ENCODE peak calls at places on chromosome 15, in ten cellular contexts. P is effector CD4-positive, alpha-beta T cell; I is NCI-H1930; G is Panc1; V is dorsolateral prefrontal cortex; U is mesothelial cell of epicardium; A is cardiac fibroblast; L is lung microvascular endothelial cell; F is fibroblast of gingiva; W is iPS DF 6.9. K is an unnamed sample.

GRCh38 chr15:50542051-50542450 is 4.4 kb downstream of the USP50 start:
- DNase-seq in P (no peak), I (no peak), G (no peak), V (no peak), U (no peak), A (peak), L (no peak), F (peak), W (no peak), K (no peak)

GRCh38 chr15:64892850-64893403 is 18.8 kb upstream of the ANKDD1A start:
- DNase-seq in P (no peak), I (no peak), G (no peak), V (no peak), U (no peak), A (no peak), L (no peak), F (no peak), W (no peak), K (no peak)

GRCh38 chr15:84929795-84930371 is 45.4 kb downstream of the SLC28A1 start:
- DNase-seq in P (no peak), I (no peak), G (no peak), V (no peak), U (peak), A (peak), L (peak), F (no peak), W (no peak), K (peak)

GRCh38 chr15:89203705-89204273 is 17.6 kb downstream of the RLBP1 start:
- DNase-seq in P (no peak), I (no peak), G (no peak), V (no peak), U (no peak), A (no peak), L (no peak), F (no peak), W (no peak), K (no peak)

GRCh38 chr15:74500401-74500800 is 39.4 kb upstream of the UBL7 start:
- DNase-seq in P (no peak), I (no peak), G (no peak), V (no peak), U (no peak), A (no peak), L (no peak), F (no peak), W (no peak), K (no peak)

GRCh38 chr15:72285927-72286516 is 13.7 kb upstream of the PARP6 start:
- DNase-seq in P (peak), I (no peak), G (peak), V (no peak), U (no peak), A (peak), L (peak), F (peak), W (peak), K (peak)

GRCh38 chr15:70902105-70902504 is 9.5 kb downstream of the LRRC49 start:
- DNase-seq in P (no peak), I (no peak), G (no peak), V (no peak), U (no peak), A (peak), L (no peak), F (peak), W (no peak), K (peak)

GRCh38 chr15:79863886-79864285 is 32.9 kb downstream of the MTHFS start:
- DNase-seq in P (no peak), I (no peak), G (no peak), V (no peak), U (no peak), A (no peak), L (no peak), F (no peak), W (no peak), K (no peak)

GRCh38 chr15:51751687-51752683 is 588 bp downstream of the TMOD2 start:
- DNase-seq in P (no peak), I (no peak), G (no peak), V (peak), U (peak), A (peak), L (peak), F (peak), W (no peak), K (peak)

GRCh38 chr15:40150163-40150925 is 10.5 kb upstream of the BUB1B start:
- DNase-seq in P (no peak), I (no peak), G (no peak), V (no peak), U (peak), A (peak), L (peak), F (peak), W (no peak), K (peak)

GRCh38 chr15:80823995-80824394 is 44.8 kb downstream of the CEMIP start:
- DNase-seq in P (no peak), I (no peak), G (no peak), V (no peak), U (no peak), A (no peak), L (no peak), F (no peak), W (no peak), K (no peak)

GRCh38 chr15:89874926-89875564 is 18.7 kb downstream of the AP3S2 start:
- DNase-seq in P (peak), I (peak), G (peak), V (peak), U (peak), A (peak), L (peak), F (peak), W (no peak), K (peak)

GRCh38 chr15:96474274-96474673 is 143.8 kb downstream of the NR2F2 start:
- DNase-seq in P (no peak), I (no peak), G (no peak), V (no peak), U (no peak), A (no peak), L (no peak), F (no peak), W (no peak), K (no peak)

GRCh38 chr15:98684995-98685525 is 36.7 kb downstream of the IGF1R start:
- DNase-seq in P (no peak), I (no peak), G (no peak), V (no peak), U (no peak), A (no peak), L (no peak), F (no peak), W (no peak), K (no peak)

GRCh38 chr15:50083424-50084025 is 35.5 kb downstream of the ATP8B4 start:
- DNase-seq in P (no peak), I (no peak), G (no peak), V (no peak), U (no peak), A (no peak), L (no peak), F (no peak), W (no peak), K (no peak)

GRCh38 chr15:62952969-62953368 is 89.6 kb upstream of the TPM1 start:
- DNase-seq in P (no peak), I (no peak), G (no peak), V (no peak), U (no peak), A (no peak), L (no peak), F (no peak), W (no peak), K (no peak)

GRCh38 chr15:91223902-91224301 is 123.8 kb downstream of the SV2B start:
- DNase-seq in P (no peak), I (no peak), G (no peak), V (no peak), U (no peak), A (no peak), L (peak), F (no peak), W (no peak), K (peak)

GRCh38 chr15:80694624-80695098 is 449 bp upstream of the ABHD17C start:
- DNase-seq in P (peak), I (peak), G (no peak), V (peak), U (peak), A (peak), L (no peak), F (peak), W (no peak), K (no peak)

GRCh38 chr15:27665002-27665401 is 434.1 kb downstream of the OCA2 start:
- DNase-seq in P (no peak), I (no peak), G (no peak), V (no peak), U (no peak), A (no peak), L (no peak), F (no peak), W (no peak), K (no peak)

GRCh38 chr15:39426552-39427532 is 154.0 kb upstream of the THBS1 start:
- DNase-seq in P (peak), I (no peak), G (no peak), V (peak), U (no peak), A (peak), L (peak), F (peak), W (no peak), K (no peak)

GRCh38 chr15:101003706-101004105 is 84.5 kb downstream of the LRRK1 start:
- DNase-seq in P (no peak), I (no peak), G (no peak), V (no peak), U (no peak), A (no peak), L (no peak), F (no peak), W (no peak), K (no peak)

GRCh38 chr15:66698318-66698961 is 3.6 kb upstream of the SMAD6 start:
- DNase-seq in P (no peak), I (peak), G (no peak), V (peak), U (peak), A (peak), L (peak), F (peak), W (no peak), K (peak)

GRCh38 chr15:89208256-89208655 is 13.1 kb downstream of the RLBP1 start:
- DNase-seq in P (no peak), I (no peak), G (no peak), V (no peak), U (no peak), A (no peak), L (no peak), F (no peak), W (no peak), K (no peak)

GRCh38 chr15:71547066-71547465 is 263.3 kb upstream of the NR2E3 start:
- DNase-seq in P (no peak), I (no peak), G (no peak), V (no peak), U (peak), A (peak), L (no peak), F (peak), W (no peak), K (no peak)

GRCh38 chr15:88630141-88630721 is 8.6 kb upstream of the ISG20 start:
- DNase-seq in P (no peak), I (no peak), G (no peak), V (no peak), U (no peak), A (no peak), L (peak), F (no peak), W (no peak), K (peak)

GRCh38 chr15:48052871-48053383 is 67.9 kb upstream of the SLC24A5 start:
- DNase-seq in P (no peak), I (no peak), G (no peak), V (no peak), U (no peak), A (no peak), L (no peak), F (no peak), W (no peak), K (no peak)